ENCODE peak calls at places on chromosomes 12 and 14, in ten cellular contexts. Y is RWPE1, V is left ventricle myocardium inferior, R is mammary epithelial cell, S is heart left ventricle, J is tibial artery, B is GM23338, Z is caudate nucleus, O is endothelial cell of umbilical vein, N is body of pancreas. C is an unnamed sample.

GRCh38 chr12:72277415-72277814 is 5.2 kb downstream of the TRHDE start:
- DNase-seq in Y (no peak), V (no peak), R (no peak), S (no peak), J (no peak), B (no peak), Z (no peak), O (no peak), N (peak; percentile 45), C (no peak)

GRCh38 chr14:54902521-54903420 is at the start of gene GCH1:
- DNase-seq in Y (peak; percentile 60), V (peak; percentile 67), R (peak; percentile 65), S (peak; percentile 79), J (peak; percentile 53), B (peak; percentile 93), Z (peak; percentile 18), O (peak; percentile 70), N (peak; percentile 83), C (peak; percentile 5)

GRCh38 chr12:118371354-118372282 is 1.1 kb downstream of the TAOK3 start:
- DNase-seq in Y (no peak), V (peak; percentile 25), R (peak; percentile 31), S (peak; percentile 34), J (peak; percentile 30), B (peak; percentile 59), Z (no peak), O (peak; percentile 23), N (peak; percentile 30), C (no peak)

GRCh38 chr12:24476310-24476709 is 472.6 kb downstream of the BCAT1 start:
- DNase-seq in Y (no peak), V (no peak), R (no peak), S (no peak), J (no peak), B (no peak), Z (no peak), O (no peak), N (no peak), C (no peak)

GRCh38 chr14:21014761-21015190 is 10.1 kb downstream of the NDRG2 start:
- DNase-seq in Y (peak; percentile 75), V (peak; percentile 79), R (peak; percentile 68), S (peak; percentile 82), J (peak; percentile 85), B (peak; percentile 98), Z (peak; percentile 71), O (peak; percentile 83), N (peak; percentile 87), C (peak; percentile 83)

GRCh38 chr14:33432407-33433023 is 493.8 kb downstream of the NPAS3 start:
- DNase-seq in Y (peak; percentile 13), V (no peak), R (peak; percentile 11), S (no peak), J (no peak), B (no peak), Z (no peak), O (peak; percentile 43), N (peak; percentile 29), C (peak; percentile 4)

GRCh38 chr14:68691031-68691864 is 101.6 kb downstream of the ZFP36L1 start:
- DNase-seq in Y (no peak), V (no peak), R (no peak), S (no peak), J (peak; percentile 7), B (peak; percentile 61), Z (no peak), O (no peak), N (no peak), C (no peak)

GRCh38 chr14:96797943-96798349 is 764 bp downstream of the VRK1 start:
- DNase-seq in Y (peak; percentile 8), V (no peak), R (no peak), S (no peak), J (no peak), B (no peak), Z (no peak), O (peak; percentile 38), N (no peak), C (no peak)

GRCh38 chr12:13365782-13366366 is 169.3 kb downstream of the EMP1 start:
- DNase-seq in Y (no peak), V (peak; percentile 34), R (no peak), S (no peak), J (no peak), B (no peak), Z (no peak), O (no peak), N (no peak), C (no peak)

GRCh38 chr12:119932921-119933320 is 55.8 kb upstream of the CIT start:
- DNase-seq in Y (no peak), V (no peak), R (no peak), S (no peak), J (no peak), B (no peak), Z (no peak), O (no peak), N (no peak), C (no peak)

GRCh38 chr12:30962047-30962446 is 35.5 kb downstream of the TSPAN11 start:
- DNase-seq in Y (no peak), V (no peak), R (no peak), S (no peak), J (no peak), B (no peak), Z (no peak), O (no peak), N (no peak), C (no peak)

GRCh38 chr14:45252356-45253069 is 489 bp downstream of the MIS18BP1 start:
- DNase-seq in Y (no peak), V (no peak), R (peak; percentile 19), S (no peak), J (no peak), B (peak; percentile 30), Z (no peak), O (peak; percentile 42), N (no peak), C (no peak)

GRCh38 chr12:126617312-126617711 is 1552.1 kb downstream of the AACS start:
- DNase-seq in Y (no peak), V (no peak), R (no peak), S (no peak), J (no peak), B (peak; percentile 27), Z (no peak), O (no peak), N (no peak), C (no peak)

GRCh38 chr12:111557271-111558106 is 41.6 kb downstream of the ATXN2 start:
- DNase-seq in Y (no peak), V (no peak), R (peak; percentile 36), S (no peak), J (no peak), B (no peak), Z (no peak), O (no peak), N (no peak), C (no peak)

GRCh38 chr12:10621278-10621677 is 7.9 kb upstream of the MAGOHB start:
- DNase-seq in Y (no peak), V (no peak), R (no peak), S (no peak), J (no peak), B (no peak), Z (no peak), O (no peak), N (no peak), C (no peak)

GRCh38 chr14:68282479-68283377 is 463.1 kb downstream of the RAD51B start:
- DNase-seq in Y (no peak), V (no peak), R (no peak), S (no peak), J (no peak), B (no peak), Z (no peak), O (no peak), N (no peak), C (no peak)

DNA sequence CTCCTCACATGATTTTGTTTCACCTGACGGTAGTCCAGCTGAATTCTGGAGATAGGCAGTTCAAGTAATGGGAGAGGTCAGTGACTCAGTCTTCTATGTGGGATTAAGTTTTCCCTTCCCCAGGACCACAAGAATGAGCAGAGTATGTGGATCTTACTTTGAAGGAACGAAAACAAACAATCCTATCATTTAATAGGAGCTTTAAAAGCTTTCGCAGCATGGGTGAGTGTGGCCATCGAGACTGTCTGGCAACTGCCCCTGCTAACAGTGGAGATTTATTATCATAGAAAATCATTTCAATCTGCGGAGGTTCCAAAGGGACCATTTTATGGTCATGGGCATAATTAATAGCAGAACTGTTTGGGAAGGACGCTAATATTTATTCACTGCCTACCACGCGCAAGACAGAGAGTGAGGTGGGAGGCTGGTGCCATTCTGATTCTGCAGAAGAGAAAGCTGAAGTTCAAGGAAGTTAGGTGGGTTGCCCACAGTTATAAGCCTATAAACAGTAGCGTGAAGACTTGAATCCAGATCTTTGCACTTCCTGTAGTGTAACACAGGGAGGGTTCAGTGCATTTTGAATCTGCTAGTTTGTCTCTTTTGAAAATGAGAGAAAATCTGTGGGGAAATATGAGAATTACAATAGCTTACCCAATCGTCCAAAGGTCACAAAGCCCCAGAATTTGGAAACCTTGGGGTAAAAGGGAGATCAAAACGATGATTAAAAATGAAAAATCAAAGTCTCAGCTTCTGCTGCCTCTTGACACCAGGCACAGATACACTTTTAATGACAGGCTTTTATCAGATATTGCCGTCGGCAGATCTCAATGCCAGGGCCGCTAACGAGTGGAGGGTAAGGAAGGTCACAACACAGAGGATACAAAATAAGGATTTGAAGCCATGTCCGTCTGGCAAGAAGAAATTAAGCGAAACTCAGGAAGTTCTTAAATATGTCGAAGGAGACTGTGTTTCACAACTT is 209.6 kb downstream of the CRADD start:
- DNase-seq in Y (no peak), V (no peak), R (no peak), S (no peak), J (no peak), B (no peak), Z (no peak), O (no peak), N (no peak), C (no peak)
- H3K27ac ChIP-seq in Y (no peak overlapping the region), V (no peak overlapping the region), R (no peak overlapping the region), S (no peak overlapping the region), J (no peak overlapping the region), B (no peak overlapping the region), Z (no peak overlapping the region), O (no peak overlapping the region), N (no peak overlapping the region), C (no peak overlapping the region)

GRCh38 chr14:94062344-94062904 is 18.6 kb downstream of the DDX24 start:
- DNase-seq in Y (peak; percentile 80), V (no peak), R (peak; percentile 74), S (no peak), J (no peak), B (no peak), Z (no peak), O (peak; percentile 43), N (no peak), C (no peak)
- H3K27ac ChIP-seq in Y (peak overlapping the region; percentile 62), V (no peak overlapping the region), R (peak overlapping the region; percentile 30), S (no peak overlapping the region), J (no peak overlapping the region), B (no peak overlapping the region), Z (no peak overlapping the region), O (peak overlapping the region; percentile 10), N (no peak overlapping the region), C (no peak overlapping the region)

DNA sequence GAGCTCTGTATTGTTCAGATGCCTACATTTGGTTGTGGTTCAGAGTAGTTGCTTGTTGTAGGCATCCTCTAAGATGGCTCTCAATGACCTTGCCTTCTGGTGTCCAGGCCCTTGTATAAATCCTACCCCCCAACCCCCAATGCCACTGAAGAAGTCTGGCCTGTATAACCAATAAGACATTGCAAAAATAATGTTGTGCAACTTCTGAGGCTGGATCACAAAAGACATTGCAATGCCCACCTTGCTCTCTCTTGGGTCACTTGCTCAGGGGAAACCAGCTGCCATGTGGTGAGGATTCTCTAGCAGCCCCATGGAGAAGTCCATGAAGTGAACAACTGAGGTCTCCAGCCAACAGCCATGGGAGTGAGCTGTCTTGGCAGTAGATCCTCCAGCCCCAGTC is 234.0 kb upstream of the TBX3 start:
- DNase-seq in Y (no peak), V (no peak), R (no peak), S (no peak), J (no peak), B (no peak), Z (no peak), O (no peak), N (no peak), C (no peak)
- H3K27ac ChIP-seq in Y (no peak overlapping the region), V (no peak overlapping the region), R (no peak overlapping the region), S (no peak overlapping the region), J (no peak overlapping the region), B (no peak overlapping the region), Z (no peak overlapping the region), O (no peak overlapping the region), N (no peak overlapping the region), C (no peak overlapping the region)

GRCh38 chr12:104216461-104217058 is 981 bp downstream of the TXNRD1 start:
- DNase-seq in Y (no peak), V (no peak), R (no peak), S (no peak), J (no peak), B (no peak), Z (no peak), O (peak; percentile 20), N (no peak), C (no peak)
- H3K27ac ChIP-seq in Y (no peak overlapping the region), V (peak overlapping the region; percentile 94), R (no peak overlapping the region), S (peak overlapping the region; percentile 88), J (peak overlapping the region; percentile 97), B (no peak overlapping the region), Z (no peak overlapping the region), O (peak overlapping the region; percentile 88), N (no peak overlapping the region), C (no peak overlapping the region)

C was measured in substantia nigra.